ENCODE peak calls at places on chromosomes 2 and 18, in six cellular contexts. U, R, K, X, M and O are unnamed samples.

GRCh38 chr2:68185541-68186164 is 28.0 kb downstream of the PNO1 start:
- DNase-seq in U (peak), R (peak), K (peak), X (peak), M (peak), O (peak)

GRCh38 chr2:199485732-199486335 is 28.1 kb upstream of the SATB2 start:
- DNase-seq in U (peak), R (peak), K (peak), X (peak), M (peak), O (peak)

GRCh38 chr18:37836071-37836470 is 270.5 kb upstream of the CELF4 start:
- DNase-seq in U (no peak), R (no peak), K (no peak), X (no peak), M (no peak), O (no peak)

GRCh38 chr2:142332196-142332595 is 201.4 kb upstream of the LRP1B start:
- DNase-seq in U (no peak), R (no peak), K (no peak), X (no peak), M (no peak), O (no peak)

GRCh38 chr18:21598726-21599584 is 1.5 kb downstream of the ESCO1 start:
- DNase-seq in U (no peak), R (peak), K (no peak), X (peak), M (peak), O (peak)

GRCh38 chr18:43525149-43525548 is 247.9 kb upstream of the SYT4 start:
- DNase-seq in U (no peak), R (no peak), K (no peak), X (no peak), M (no peak), O (no peak)

GRCh38 chr18:48962252-48962856 is 11.6 kb upstream of the SMAD7 start:
- DNase-seq in U (no peak), R (no peak), K (no peak), X (no peak), M (no peak), O (no peak)

GRCh38 chr18:54130631-54131030 is 93.8 kb downstream of the MBD2 start:
- DNase-seq in U (peak), R (no peak), K (peak), X (no peak), M (no peak), O (no peak)

GRCh38 chr2:34533585-34534225 is 934.6 kb upstream of the FAM98A start:
- DNase-seq in U (no peak), R (no peak), K (no peak), X (no peak), M (no peak), O (no peak)

GRCh38 chr2:98036349-98037000 is 40.7 kb upstream of the TMEM131 start:
- DNase-seq in U (no peak), R (no peak), K (no peak), X (no peak), M (no peak), O (no peak)

GRCh38 chr18:26710460-26711096 is 154.9 kb downstream of the AQP4 start:
- DNase-seq in U (no peak), R (no peak), K (no peak), X (no peak), M (no peak), O (no peak)

GRCh38 chr18:45687617-45688016 is 36.4 kb upstream of the SLC14A1 start:
- DNase-seq in U (no peak), R (no peak), K (no peak), X (no peak), M (no peak), O (peak)

GRCh38 chr18:63707816-63708215 is 5.1 kb downstream of the SERPINB11 start:
- DNase-seq in U (no peak), R (no peak), K (no peak), X (no peak), M (no peak), O (no peak)

GRCh38 chr2:29700560-29700959 is 220.8 kb downstream of the ALK start:
- DNase-seq in U (no peak), R (no peak), K (no peak), X (peak), M (no peak), O (peak)

GRCh38 chr2:74497777-74498499 is 1.5 kb downstream of the LBX2 start:
- DNase-seq in U (peak), R (no peak), K (peak), X (no peak), M (no peak), O (peak)
- TF ChIP-seq EZH2 in U (peak), R (no peak), K (peak), X (no peak), M (no peak), O (no peak)

GRCh38 chr18:11818486-11819203 is 32.6 kb upstream of the CHMP1B start:
- DNase-seq in U (no peak), R (no peak), K (no peak), X (no peak), M (no peak), O (no peak)

GRCh38 chr18:11821208-11821607 is 30.0 kb upstream of the CHMP1B start:
- DNase-seq in U (no peak), R (no peak), K (no peak), X (no peak), M (no peak), O (no peak)

GRCh38 chr18:11819938-11820337 is 31.3 kb upstream of the CHMP1B start:
- DNase-seq in U (no peak), R (no peak), K (no peak), X (no peak), M (no peak), O (no peak)

GRCh38 chr18:11821643-11822237 is 29.5 kb upstream of the CHMP1B start:
- DNase-seq in U (no peak), R (no peak), K (peak), X (no peak), M (no peak), O (no peak)

GRCh38 chr18:11820697-11821096 is 30.5 kb upstream of the CHMP1B start:
- DNase-seq in U (no peak), R (no peak), K (no peak), X (no peak), M (no peak), O (no peak)
- TF ChIP-seq EZH2phosphoT487 in U (no peak), R (no peak), K (no peak), X (no peak), M (no peak), O (no peak)

GRCh38 chr2:74715880-74716279 is 61.8 kb downstream of the SEMA4F start:
- DNase-seq in U (no peak), R (no peak), K (no peak), X (no peak), M (no peak), O (no peak)

GRCh38 chr2:74719066-74719465 is 65.0 kb downstream of the SEMA4F start:
- DNase-seq in U (no peak), R (no peak), K (no peak), X (peak), M (no peak), O (no peak)

GRCh38 chr2:74712223-74713053 is 58.4 kb downstream of the SEMA4F start:
- DNase-seq in U (no peak), R (no peak), K (no peak), X (peak), M (no peak), O (peak)

GRCh38 chr2:74715071-74715791 is 61.2 kb downstream of the SEMA4F start:
- DNase-seq in U (peak), R (peak), K (peak), X (peak), M (peak), O (peak)
- TF ChIP-seq EZH2 in U (peak), R (no peak), K (peak), X (no peak), M (no peak), O (no peak)

GRCh38 chr2:234206738-234207137 is 156.2 kb downstream of the SPP2 start:
- DNase-seq in U (no peak), R (no peak), K (no peak), X (no peak), M (no peak), O (no peak)

GRCh38 chr2:234212534-234212933 is 162.0 kb downstream of the SPP2 start:
- DNase-seq in U (no peak), R (no peak), K (no peak), X (no peak), M (no peak), O (no peak)

DNA sequence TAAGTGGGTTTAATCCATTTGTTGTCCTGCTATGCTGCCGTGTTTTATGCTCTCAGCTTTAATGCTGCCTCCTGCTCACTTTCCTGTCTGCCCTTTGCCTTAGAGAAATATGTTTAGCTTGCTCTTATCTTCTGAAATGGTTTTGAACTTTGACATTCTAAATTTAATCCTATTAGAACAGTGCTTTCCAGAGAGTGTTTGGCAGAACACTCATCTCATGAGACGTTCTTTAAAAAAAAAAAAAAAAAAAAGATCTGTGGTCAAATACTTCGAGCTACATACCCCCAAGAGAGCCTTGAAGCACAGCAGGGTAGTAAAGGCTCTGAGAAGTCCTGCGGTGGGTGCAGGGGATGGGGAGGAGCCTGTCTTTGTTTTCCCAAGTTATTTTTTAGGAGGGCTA is 161.3 kb downstream of the SPP2 start:
- DNase-seq in U (no peak), R (no peak), K (no peak), X (no peak), M (no peak), O (no peak)
- TF ChIP-seq EZH2phosphoT487 in U (no peak), R (no peak), K (no peak), X (no peak), M (no peak), O (no peak)

GRCh38 chr2:73292906-73293533 is 328 bp downstream of the EGR4 start:
- DNase-seq in U (peak), R (no peak), K (peak), X (no peak), M (no peak), O (no peak)

GRCh38 chr2:73292316-73292905 is 937 bp downstream of the EGR4 start:
- DNase-seq in U (no peak), R (no peak), K (peak), X (no peak), M (no peak), O (no peak)

GRCh38 chr2:73290049-73290839 is 3.1 kb downstream of the EGR4 start:
- DNase-seq in U (peak), R (no peak), K (peak), X (peak), M (peak), O (peak)

GRCh38 chr2:73291093-73291460 is 2.3 kb downstream of the EGR4 start:
- DNase-seq in U (peak), R (no peak), K (peak), X (peak), M (peak), O (peak)

GRCh38 chr2:73291461-73292315 is 1.7 kb downstream of the EGR4 start:
- DNase-seq in U (peak), R (no peak), K (peak), X (no peak), M (no peak), O (no peak)
- TF ChIP-seq EZH2 in U (peak), R (no peak), K (no peak), X (no peak), M (peak), O (no peak)

GRCh38 chr18:74251297-74252031 is 40.3 kb downstream of the CYB5A start:
- DNase-seq in U (peak), R (no peak), K (peak), X (peak), M (peak), O (peak)

GRCh38 chr18:74250131-74250530 is 41.6 kb downstream of the CYB5A start:
- DNase-seq in U (no peak), R (no peak), K (no peak), X (no peak), M (no peak), O (no peak)

GRCh38 chr18:74252032-74252380 is 39.8 kb downstream of the CYB5A start:
- DNase-seq in U (no peak), R (no peak), K (no peak), X (peak), M (no peak), O (peak)

GRCh38 chr18:74248189-74248975 is 43.4 kb downstream of the CYB5A start:
- DNase-seq in U (no peak), R (no peak), K (no peak), X (no peak), M (no peak), O (no peak)

DNA sequence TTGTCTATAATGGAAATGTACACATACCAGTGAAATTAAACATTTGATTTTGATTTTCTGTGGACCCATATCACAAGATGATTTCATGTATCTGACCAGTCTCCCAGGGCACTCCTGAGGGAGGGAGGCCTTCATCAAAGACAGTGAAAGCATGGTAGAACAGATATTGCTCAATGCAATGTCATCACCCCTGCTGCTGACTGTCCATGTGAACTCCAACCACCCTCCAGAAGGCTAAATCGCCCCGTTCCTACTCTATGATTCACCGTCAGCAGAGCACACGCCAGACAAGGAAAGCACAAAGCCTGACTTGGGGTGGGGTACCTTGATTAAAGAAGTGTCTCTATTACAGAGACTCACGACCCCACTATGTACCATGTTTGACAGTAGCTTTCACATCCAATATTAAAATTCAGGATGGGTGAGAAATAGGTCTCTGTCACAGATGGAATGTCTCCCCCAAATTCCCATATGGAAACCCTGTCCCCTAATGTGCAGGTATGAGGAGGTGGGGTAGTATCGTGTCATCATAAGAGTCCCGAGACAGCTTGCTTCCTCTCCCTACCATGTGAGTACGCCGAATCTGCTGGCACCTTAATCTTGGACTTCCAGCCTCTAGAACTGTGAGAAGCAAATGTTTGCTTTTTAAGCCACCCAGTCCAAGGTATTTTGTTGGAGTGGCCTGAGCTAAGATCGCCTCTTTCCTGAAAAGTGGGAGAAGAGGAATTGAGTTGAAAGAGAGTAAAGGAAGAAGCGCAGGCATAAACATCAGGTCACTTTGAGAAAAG is 42.4 kb downstream of the CYB5A start:
- DNase-seq in U (no peak), R (no peak), K (no peak), X (no peak), M (peak), O (peak)
- TF ChIP-seq EZH2phosphoT487 in U (no peak), R (no peak), K (no peak), X (no peak), M (no peak), O (no peak)